ENCODE peak calls at places on chromosomes 7 and 10, in seven cellular contexts. V is left ventricle myocardium superior; L is HFFc6; I is NCI-H2081; Q is stimulated activated CD4-positive, alpha-beta T cell treated with anti-CD3 and anti-CD28 coated beads, Interleukin-2, amount 100 ng/mL, for 48 hours; Z is NB4; O is lung microvascular endothelial cell. S is an unnamed sample.

GRCh38 chr10:106450966-106451365 is 713.5 kb downstream of the SORCS1 start:
- DNase-seq in O (no peak), Q (no peak), L (peak; percentile 34), V (no peak), I (no peak), Z (no peak), S (no peak)

GRCh38 chr7:36600869-36601530 is 123.3 kb downstream of the AOAH start:
- DNase-seq in I (no peak), O (peak; percentile 40), Q (no peak), Z (no peak), L (no peak), V (no peak), S (no peak)

GRCh38 chr10:17512341-17513001 is 58.1 kb upstream of the ST8SIA6 start:
- DNase-seq in L (peak; percentile 96), O (peak; percentile 79), Z (no peak), Q (no peak), I (no peak), V (no peak), S (no peak)

GRCh38 chr7:47326220-47326619 is 255.7 kb downstream of the TNS3 start:
- DNase-seq in L (peak; percentile 78), V (no peak), O (no peak), Q (no peak), Z (no peak), I (no peak), S (no peak)

GRCh38 chr7:23714579-23714978 is 4.6 kb downstream of the STK31 start:
- DNase-seq in Q (no peak), I (no peak), Z (no peak), V (no peak), L (no peak), O (no peak), S (no peak)

GRCh38 chr10:97479939-97480338 is 18.3 kb downstream of the MMS19 start:
- DNase-seq in I (peak; percentile 1), Z (peak; percentile 51), O (no peak), Q (no peak), L (no peak), V (no peak), S (no peak)

GRCh38 chr10:117477961-117478670 is 64.4 kb upstream of the EMX2 start:
- DNase-seq in I (no peak), V (no peak), O (peak; percentile 64), Z (peak; percentile 32), L (peak; percentile 84), Q (no peak), S (no peak)

GRCh38 chr7:92778972-92779371 is 57.4 kb downstream of the CDK6 start:
- DNase-seq in V (no peak), Q (no peak), L (no peak), I (no peak), Z (peak; percentile 88), O (no peak), S (no peak)

GRCh38 chr7:68217426-68217825 is 1220.8 kb downstream of the TYW1 start:
- DNase-seq in O (no peak), Q (no peak), V (no peak), I (no peak), Z (no peak), L (no peak), S (no peak)

S was measured in lower lobe of right lung.